ENCODE peak calls at places on chromosomes 16 and 17, in four cellular contexts. One of them, this sample, is unnamed.

GRCh38 chr17:17300624-17301568 is 2.3 kb upstream of the NT5M start:
- DNase-seq in tibial nerve: no peak
- DNase-seq in anterior cingulate cortex: no peak
- DNase-seq in stimulated activated CD8-positive, alpha-beta memory T cell treated with anti-CD3 and anti-CD28 coated beads, Interleukin-15, amount 100 ng/mL, for 4 hours: no peak
- DNase-seq in this sample: no peak

GRCh38 chr16:88883946-88884345 is 17.5 kb upstream of the PABPN1L start:
- DNase-seq in anterior cingulate cortex: no peak
- DNase-seq in stimulated activated CD8-positive, alpha-beta memory T cell treated with anti-CD3 and anti-CD28 coated beads, Interleukin-15, amount 100 ng/mL, for 4 hours: no peak
- DNase-seq in tibial nerve: no peak
- DNase-seq in this sample: peak

GRCh38 chr17:79612468-79613194 is 1.8 kb upstream of the RBFOX3 start:
- DNase-seq in stimulated activated CD8-positive, alpha-beta memory T cell treated with anti-CD3 and anti-CD28 coated beads, Interleukin-15, amount 100 ng/mL, for 4 hours: no peak
- DNase-seq in tibial nerve: no peak
- DNase-seq in anterior cingulate cortex: peak
- DNase-seq in this sample: peak

GRCh38 chr16:64269756-64270155 is 852.1 kb downstream of the CDH11 start:
- DNase-seq in anterior cingulate cortex: no peak
- DNase-seq in stimulated activated CD8-positive, alpha-beta memory T cell treated with anti-CD3 and anti-CD28 coated beads, Interleukin-15, amount 100 ng/mL, for 4 hours: no peak
- DNase-seq in tibial nerve: no peak
- DNase-seq in this sample: no peak

GRCh38 chr17:69447726-69448125 is 33.2 kb downstream of the MAP2K6 start:
- DNase-seq in stimulated activated CD8-positive, alpha-beta memory T cell treated with anti-CD3 and anti-CD28 coated beads, Interleukin-15, amount 100 ng/mL, for 4 hours: no peak
- DNase-seq in anterior cingulate cortex: peak
- DNase-seq in tibial nerve: no peak
- DNase-seq in this sample: no peak

GRCh38 chr17:60641126-60641525 is 36.5 kb upstream of the BCAS3 start:
- DNase-seq in stimulated activated CD8-positive, alpha-beta memory T cell treated with anti-CD3 and anti-CD28 coated beads, Interleukin-15, amount 100 ng/mL, for 4 hours: no peak
- DNase-seq in anterior cingulate cortex: no peak
- DNase-seq in tibial nerve: no peak
- DNase-seq in this sample: no peak

GRCh38 chr17:75511270-75511609 is 4.1 kb downstream of the CASKIN2 start:
- DNase-seq in stimulated activated CD8-positive, alpha-beta memory T cell treated with anti-CD3 and anti-CD28 coated beads, Interleukin-15, amount 100 ng/mL, for 4 hours: no peak
- DNase-seq in tibial nerve: no peak
- DNase-seq in anterior cingulate cortex: no peak
- DNase-seq in this sample: no peak

GRCh38 chr16:881219-882097 is 80.9 kb upstream of the GNG13 start:
- DNase-seq in anterior cingulate cortex: no peak
- DNase-seq in tibial nerve: no peak
- DNase-seq in stimulated activated CD8-positive, alpha-beta memory T cell treated with anti-CD3 and anti-CD28 coated beads, Interleukin-15, amount 100 ng/mL, for 4 hours: no peak
- DNase-seq in this sample: no peak

GRCh38 chr16:31253642-31254045 is 6.1 kb upstream of the ITGAM start:
- DNase-seq in tibial nerve: no peak
- DNase-seq in stimulated activated CD8-positive, alpha-beta memory T cell treated with anti-CD3 and anti-CD28 coated beads, Interleukin-15, amount 100 ng/mL, for 4 hours: no peak
- DNase-seq in anterior cingulate cortex: no peak
- DNase-seq in this sample: no peak

GRCh38 chr17:63274156-63274555 is 171.9 kb downstream of the CYB561 start:
- DNase-seq in tibial nerve: no peak
- DNase-seq in stimulated activated CD8-positive, alpha-beta memory T cell treated with anti-CD3 and anti-CD28 coated beads, Interleukin-15, amount 100 ng/mL, for 4 hours: no peak
- DNase-seq in anterior cingulate cortex: no peak
- DNase-seq in this sample: no peak

GRCh38 chr16:88119881-88120280 is 168.6 kb downstream of the BANP start:
- DNase-seq in anterior cingulate cortex: no peak
- DNase-seq in tibial nerve: no peak
- DNase-seq in stimulated activated CD8-positive, alpha-beta memory T cell treated with anti-CD3 and anti-CD28 coated beads, Interleukin-15, amount 100 ng/mL, for 4 hours: no peak
- DNase-seq in this sample: no peak

GRCh38 chr16:85878875-85879274 is 20.1 kb upstream of the IRF8 start:
- DNase-seq in tibial nerve: no peak
- DNase-seq in stimulated activated CD8-positive, alpha-beta memory T cell treated with anti-CD3 and anti-CD28 coated beads, Interleukin-15, amount 100 ng/mL, for 4 hours: no peak
- DNase-seq in anterior cingulate cortex: no peak
- DNase-seq in this sample: no peak

GRCh38 chr16:15757630-15758251 is 99.1 kb downstream of the MYH11 start:
- DNase-seq in anterior cingulate cortex: no peak
- DNase-seq in stimulated activated CD8-positive, alpha-beta memory T cell treated with anti-CD3 and anti-CD28 coated beads, Interleukin-15, amount 100 ng/mL, for 4 hours: no peak
- DNase-seq in tibial nerve: no peak
- DNase-seq in this sample: no peak

GRCh38 chr17:42289863-42290165 is 1.5 kb downstream of the STAT5A start:
- DNase-seq in stimulated activated CD8-positive, alpha-beta memory T cell treated with anti-CD3 and anti-CD28 coated beads, Interleukin-15, amount 100 ng/mL, for 4 hours: peak
- DNase-seq in tibial nerve: no peak
- DNase-seq in anterior cingulate cortex: no peak
- DNase-seq in this sample: no peak

GRCh38 chr17:3963214-3964201 is 729 bp downstream of the ATP2A3 start:
- DNase-seq in tibial nerve: no peak
- DNase-seq in stimulated activated CD8-positive, alpha-beta memory T cell treated with anti-CD3 and anti-CD28 coated beads, Interleukin-15, amount 100 ng/mL, for 4 hours: peak
- DNase-seq in anterior cingulate cortex: no peak
- DNase-seq in this sample: no peak

GRCh38 chr17:81961554-81962498 is 839 bp upstream of the NOTUM start:
- DNase-seq in anterior cingulate cortex: no peak
- DNase-seq in tibial nerve: no peak
- DNase-seq in stimulated activated CD8-positive, alpha-beta memory T cell treated with anti-CD3 and anti-CD28 coated beads, Interleukin-15, amount 100 ng/mL, for 4 hours: no peak
- DNase-seq in this sample: no peak

GRCh38 chr17:37708008-37708615 is 36.7 kb downstream of the HNF1B start:
- DNase-seq in anterior cingulate cortex: no peak
- DNase-seq in tibial nerve: no peak
- DNase-seq in stimulated activated CD8-positive, alpha-beta memory T cell treated with anti-CD3 and anti-CD28 coated beads, Interleukin-15, amount 100 ng/mL, for 4 hours: no peak
- DNase-seq in this sample: no peak

GRCh38 chr16:1079786-1080525 is 7.4 kb downstream of the SSTR5 start:
- DNase-seq in stimulated activated CD8-positive, alpha-beta memory T cell treated with anti-CD3 and anti-CD28 coated beads, Interleukin-15, amount 100 ng/mL, for 4 hours: no peak
- DNase-seq in anterior cingulate cortex: no peak
- DNase-seq in tibial nerve: no peak
- DNase-seq in this sample: no peak

GRCh38 chr17:81832608-81833159 is 407 bp downstream of the MCRIP1 start:
- DNase-seq in anterior cingulate cortex: no peak
- DNase-seq in stimulated activated CD8-positive, alpha-beta memory T cell treated with anti-CD3 and anti-CD28 coated beads, Interleukin-15, amount 100 ng/mL, for 4 hours: peak
- DNase-seq in tibial nerve: no peak
- DNase-seq in this sample: no peak

GRCh38 chr17:36506249-36506826 is 19.9 kb downstream of the ZNHIT3 start:
- DNase-seq in anterior cingulate cortex: no peak
- DNase-seq in stimulated activated CD8-positive, alpha-beta memory T cell treated with anti-CD3 and anti-CD28 coated beads, Interleukin-15, amount 100 ng/mL, for 4 hours: no peak
- DNase-seq in tibial nerve: no peak
- DNase-seq in this sample: no peak

GRCh38 chr17:2708585-2709172 is 2.9 kb downstream of the CLUH start:
- DNase-seq in anterior cingulate cortex: no peak
- DNase-seq in tibial nerve: no peak
- DNase-seq in stimulated activated CD8-positive, alpha-beta memory T cell treated with anti-CD3 and anti-CD28 coated beads, Interleukin-15, amount 100 ng/mL, for 4 hours: no peak
- DNase-seq in this sample: no peak

GRCh38 chr16:51267676-51268075 is 116.6 kb upstream of the SALL1 start:
- DNase-seq in stimulated activated CD8-positive, alpha-beta memory T cell treated with anti-CD3 and anti-CD28 coated beads, Interleukin-15, amount 100 ng/mL, for 4 hours: no peak
- DNase-seq in tibial nerve: no peak
- DNase-seq in anterior cingulate cortex: no peak
- DNase-seq in this sample: no peak

GRCh38 chr17:20008242-20009051 is 712 bp upstream of the SPECC1 start:
- DNase-seq in tibial nerve: no peak
- DNase-seq in stimulated activated CD8-positive, alpha-beta memory T cell treated with anti-CD3 and anti-CD28 coated beads, Interleukin-15, amount 100 ng/mL, for 4 hours: no peak
- DNase-seq in anterior cingulate cortex: no peak
- DNase-seq in this sample: no peak

GRCh38 chr16:72317378-72317777 is 145.4 kb upstream of the PMFBP1 start:
- DNase-seq in tibial nerve: no peak
- DNase-seq in stimulated activated CD8-positive, alpha-beta memory T cell treated with anti-CD3 and anti-CD28 coated beads, Interleukin-15, amount 100 ng/mL, for 4 hours: no peak
- DNase-seq in anterior cingulate cortex: no peak
- DNase-seq in this sample: no peak

GRCh38 chr17:27993161-27993695 is 49.2 kb upstream of the NLK start:
- DNase-seq in stimulated activated CD8-positive, alpha-beta memory T cell treated with anti-CD3 and anti-CD28 coated beads, Interleukin-15, amount 100 ng/mL, for 4 hours: no peak
- DNase-seq in tibial nerve: no peak
- DNase-seq in anterior cingulate cortex: peak
- DNase-seq in this sample: no peak

GRCh38 chr16:14549789-14550153 is 80.3 kb downstream of the PARN start:
- DNase-seq in stimulated activated CD8-positive, alpha-beta memory T cell treated with anti-CD3 and anti-CD28 coated beads, Interleukin-15, amount 100 ng/mL, for 4 hours: no peak
- DNase-seq in tibial nerve: no peak
- DNase-seq in anterior cingulate cortex: no peak
- DNase-seq in this sample: peak

GRCh38 chr16:10809706-10810105 is 8.9 kb downstream of the TVP23A start:
- DNase-seq in anterior cingulate cortex: no peak
- DNase-seq in tibial nerve: no peak
- DNase-seq in stimulated activated CD8-positive, alpha-beta memory T cell treated with anti-CD3 and anti-CD28 coated beads, Interleukin-15, amount 100 ng/mL, for 4 hours: no peak
- DNase-seq in this sample: no peak